ENCODE peak calls at places on chromosome 17, in seven cellular contexts. One of them, this sample, is unnamed.

GRCh38 chr17:83101805-83102480 is 22.5 kb downstream of the METRNL start:
- DNase-seq in nephron progenitor cell: no peak
- DNase-seq in HS-5: no peak
- DNase-seq in stimulated activated CD8-positive, alpha-beta memory T cell treated with anti-CD3 and anti-CD28 coated beads, Interleukin-7, amount 100 ng/mL, for 48 hours: no peak
- DNase-seq in amygdala: no peak
- DNase-seq in RPMI7951: peak
- DNase-seq in AG04450: no peak
- DNase-seq in this sample: no peak

GRCh38 chr17:83090424-83091256 is 11.2 kb downstream of the METRNL start:
- DNase-seq in nephron progenitor cell: no peak
- DNase-seq in HS-5: no peak
- DNase-seq in stimulated activated CD8-positive, alpha-beta memory T cell treated with anti-CD3 and anti-CD28 coated beads, Interleukin-7, amount 100 ng/mL, for 48 hours: no peak
- DNase-seq in amygdala: no peak
- DNase-seq in RPMI7951: no peak
- DNase-seq in AG04450: no peak
- DNase-seq in this sample: no peak

GRCh38 chr17:20123209-20123608 is 114.0 kb downstream of the SPECC1 start:
- DNase-seq in nephron progenitor cell: no peak
- DNase-seq in HS-5: no peak
- DNase-seq in stimulated activated CD8-positive, alpha-beta memory T cell treated with anti-CD3 and anti-CD28 coated beads, Interleukin-7, amount 100 ng/mL, for 48 hours: no peak
- DNase-seq in amygdala: no peak
- DNase-seq in RPMI7951: no peak
- DNase-seq in AG04450: no peak
- DNase-seq in this sample: no peak

GRCh38 chr17:31919802-31920525 is 16.8 kb upstream of the SUZ12 start:
- DNase-seq in nephron progenitor cell: no peak
- DNase-seq in HS-5: no peak
- DNase-seq in stimulated activated CD8-positive, alpha-beta memory T cell treated with anti-CD3 and anti-CD28 coated beads, Interleukin-7, amount 100 ng/mL, for 48 hours: no peak
- DNase-seq in amygdala: no peak
- DNase-seq in RPMI7951: peak
- DNase-seq in AG04450: peak
- DNase-seq in this sample: peak

GRCh38 chr17:17635126-17635525 is 43.6 kb upstream of the PEMT start:
- DNase-seq in nephron progenitor cell: no peak
- DNase-seq in HS-5: no peak
- DNase-seq in stimulated activated CD8-positive, alpha-beta memory T cell treated with anti-CD3 and anti-CD28 coated beads, Interleukin-7, amount 100 ng/mL, for 48 hours: no peak
- DNase-seq in amygdala: no peak
- DNase-seq in RPMI7951: no peak
- DNase-seq in AG04450: no peak
- DNase-seq in this sample: no peak

GRCh38 chr17:50184611-50185398 is 16.6 kb downstream of the COL1A1 start:
- DNase-seq in nephron progenitor cell: no peak
- DNase-seq in HS-5: no peak
- DNase-seq in stimulated activated CD8-positive, alpha-beta memory T cell treated with anti-CD3 and anti-CD28 coated beads, Interleukin-7, amount 100 ng/mL, for 48 hours: no peak
- DNase-seq in amygdala: peak
- DNase-seq in RPMI7951: peak
- DNase-seq in AG04450: no peak
- DNase-seq in this sample: peak

GRCh38 chr17:76670020-76670707 is 26.6 kb upstream of the ST6GALNAC1 start:
- DNase-seq in nephron progenitor cell: no peak
- DNase-seq in HS-5: no peak
- DNase-seq in stimulated activated CD8-positive, alpha-beta memory T cell treated with anti-CD3 and anti-CD28 coated beads, Interleukin-7, amount 100 ng/mL, for 48 hours: no peak
- DNase-seq in amygdala: no peak
- DNase-seq in RPMI7951: no peak
- DNase-seq in AG04450: no peak
- DNase-seq in this sample: no peak

GRCh38 chr17:49035470-49036269 is 38.5 kb downstream of the IGF2BP1 start:
- DNase-seq in nephron progenitor cell: peak
- DNase-seq in HS-5: no peak
- DNase-seq in stimulated activated CD8-positive, alpha-beta memory T cell treated with anti-CD3 and anti-CD28 coated beads, Interleukin-7, amount 100 ng/mL, for 48 hours: no peak
- DNase-seq in amygdala: no peak
- DNase-seq in RPMI7951: peak
- DNase-seq in AG04450: no peak
- DNase-seq in this sample: no peak

GRCh38 chr17:2594657-2595085 is 1.2 kb downstream of the PAFAH1B1 start:
- DNase-seq in nephron progenitor cell: no peak
- DNase-seq in HS-5: no peak
- DNase-seq in stimulated activated CD8-positive, alpha-beta memory T cell treated with anti-CD3 and anti-CD28 coated beads, Interleukin-7, amount 100 ng/mL, for 48 hours: no peak
- DNase-seq in amygdala: no peak
- DNase-seq in RPMI7951: no peak
- DNase-seq in AG04450: no peak
- DNase-seq in this sample: no peak

GRCh38 chr17:48814504-48814903 is 2.5 kb downstream of the TTLL6 start:
- DNase-seq in nephron progenitor cell: peak
- DNase-seq in HS-5: peak
- DNase-seq in stimulated activated CD8-positive, alpha-beta memory T cell treated with anti-CD3 and anti-CD28 coated beads, Interleukin-7, amount 100 ng/mL, for 48 hours: no peak
- DNase-seq in amygdala: peak
- DNase-seq in RPMI7951: peak
- DNase-seq in AG04450: no peak
- DNase-seq in this sample: peak

GRCh38 chr17:17506181-17506741 is 10.1 kb upstream of the RASD1 start:
- DNase-seq in nephron progenitor cell: no peak
- DNase-seq in HS-5: no peak
- DNase-seq in stimulated activated CD8-positive, alpha-beta memory T cell treated with anti-CD3 and anti-CD28 coated beads, Interleukin-7, amount 100 ng/mL, for 48 hours: no peak
- DNase-seq in amygdala: peak
- DNase-seq in RPMI7951: no peak
- DNase-seq in AG04450: no peak
- DNase-seq in this sample: no peak

GRCh38 chr17:30905742-30906100 is 317 bp downstream of the TEFM start:
- DNase-seq in nephron progenitor cell: peak
- DNase-seq in HS-5: no peak
- DNase-seq in stimulated activated CD8-positive, alpha-beta memory T cell treated with anti-CD3 and anti-CD28 coated beads, Interleukin-7, amount 100 ng/mL, for 48 hours: no peak
- DNase-seq in amygdala: no peak
- DNase-seq in RPMI7951: no peak
- DNase-seq in AG04450: no peak
- DNase-seq in this sample: no peak

This sample was measured in HFFc6.